ENCODE peak calls at places on chromosome X, in five cellular contexts. P, H, D, Q and M are unnamed samples.

GRCh38 chrX:35016051-35016450 is 73.5 kb downstream of the FAM47B start:
- DNase-seq in P (no peak), H (no peak), D (no peak), Q (no peak), M (no peak)

GRCh38 chrX:147637190-147637589 is 274.5 kb upstream of the FMR1 start:
- DNase-seq in P (no peak), H (no peak), D (no peak), Q (no peak), M (no peak)

GRCh38 chrX:77937291-77937690 is 26.8 kb downstream of the ATP7A start:
- DNase-seq in P (no peak), H (no peak), D (no peak), Q (peak), M (no peak)

GRCh38 chrX:64206556-64207162 is 1.2 kb upstream of the AMER1 start:
- DNase-seq in P (no peak), H (peak), D (no peak), Q (peak), M (no peak)

GRCh38 chrX:9369802-9370291 is 95.0 kb upstream of the TBL1X start:
- DNase-seq in P (no peak), H (no peak), D (no peak), Q (no peak), M (no peak)

GRCh38 chrX:41695464-41695863 is 6.7 kb downstream of the GPR34 start:
- DNase-seq in P (no peak), H (no peak), D (no peak), Q (no peak), M (no peak)

GRCh38 chrX:71106427-71106826 is at the start of gene CXorf65:
- DNase-seq in P (no peak), H (no peak), D (no peak), Q (no peak), M (no peak)

GRCh38 chrX:20265221-20265725 is 1.4 kb downstream of the RPS6KA3 start:
- DNase-seq in P (peak), H (peak), D (peak), Q (peak), M (peak)

GRCh38 chrX:149641832-149642231 is 10.2 kb upstream of the TMEM185A start:
- DNase-seq in P (no peak), H (no peak), D (no peak), Q (no peak), M (no peak)
- TF ChIP-seq CTCF in P (no peak), H (no peak), D (no peak), Q (no peak), M (no peak)

GRCh38 chrX:74509989-74510388 is 88.7 kb downstream of the SLC16A2 start:
- DNase-seq in P (no peak), H (no peak), D (no peak), Q (no peak), M (no peak)

GRCh38 chrX:74514384-74514783 is 93.1 kb downstream of the SLC16A2 start:
- DNase-seq in P (no peak), H (peak), D (peak), Q (no peak), M (no peak)

GRCh38 chrX:74510401-74510800 is 89.1 kb downstream of the SLC16A2 start:
- DNase-seq in P (no peak), H (no peak), D (no peak), Q (no peak), M (peak)

GRCh38 chrX:74506310-74507115 is 85.2 kb downstream of the SLC16A2 start:
- DNase-seq in P (peak), H (no peak), D (no peak), Q (no peak), M (peak)

GRCh38 chrX:74511704-74512103 is 90.4 kb downstream of the SLC16A2 start:
- DNase-seq in P (no peak), H (no peak), D (no peak), Q (no peak), M (no peak)
- TF ChIP-seq CTCF in P (no peak), H (no peak), D (no peak), Q (no peak), M (no peak)

GRCh38 chrX:128781506-128781905 is 729.3 kb upstream of the ACTRT1 start:
- DNase-seq in P (peak), H (peak), D (no peak), Q (no peak), M (peak)
- TF ChIP-seq CTCF in P (peak), H (no peak), D (no peak), Q (peak), M (peak)

DNA sequence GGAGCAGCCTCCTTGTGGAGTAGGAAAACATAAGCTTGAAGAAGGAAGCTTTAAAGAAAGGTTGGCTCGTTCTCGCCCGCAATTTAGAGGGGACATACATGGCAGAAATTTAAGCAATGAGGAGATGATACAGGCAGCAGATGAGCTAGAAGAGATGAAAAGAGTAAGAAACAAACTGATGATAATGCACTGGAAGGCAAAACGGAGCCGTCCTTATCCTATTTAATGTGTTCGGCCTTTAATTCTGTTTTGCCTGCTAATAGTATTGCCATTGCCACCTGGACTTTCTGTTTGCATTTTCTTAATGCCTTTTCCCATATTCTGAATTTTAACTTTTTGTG is 1.4 kb downstream of the TCEAL1 start:
- DNase-seq in P (no peak), H (no peak), D (no peak), Q (no peak), M (no peak)
- TF ChIP-seq CTCF in P (no peak), H (no peak), D (no peak), Q (no peak), M (no peak)

GRCh38 chrX:138759217-138759943 is 47.9 kb upstream of the FGF13 start:
- DNase-seq in P (no peak), H (no peak), D (no peak), Q (peak), M (no peak)

GRCh38 chrX:138769918-138770317 is 58.4 kb upstream of the FGF13 start:
- DNase-seq in P (no peak), H (no peak), D (no peak), Q (no peak), M (no peak)

GRCh38 chrX:138761380-138761779 is 49.9 kb upstream of the FGF13 start:
- DNase-seq in P (no peak), H (no peak), D (no peak), Q (no peak), M (no peak)

GRCh38 chrX:138763761-138764160 is 52.2 kb upstream of the FGF13 start:
- DNase-seq in P (no peak), H (no peak), D (no peak), Q (peak), M (no peak)

DNA sequence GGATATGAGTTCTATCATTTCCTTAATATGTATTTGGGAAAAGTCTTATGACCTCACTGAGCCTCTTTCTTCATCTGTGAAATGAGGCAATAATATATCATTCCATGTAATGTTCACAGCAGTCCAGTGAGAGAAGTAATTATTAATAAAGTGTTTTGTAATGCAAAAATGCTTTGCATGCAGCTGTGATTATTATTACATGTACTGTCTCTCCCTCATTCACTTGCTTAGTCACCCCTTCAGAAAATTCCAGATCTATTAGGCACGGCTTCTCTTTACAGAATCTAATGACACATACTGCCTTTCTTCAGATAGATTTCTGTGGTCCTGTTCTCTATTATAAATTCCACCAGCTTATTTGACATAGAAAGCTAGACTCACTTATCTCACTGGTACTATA is 53.5 kb upstream of the FGF13 start:
- DNase-seq in P (no peak), H (no peak), D (no peak), Q (peak), M (no peak)
- TF ChIP-seq CTCF in P (no peak), H (no peak), D (no peak), Q (no peak), M (no peak)

DNA sequence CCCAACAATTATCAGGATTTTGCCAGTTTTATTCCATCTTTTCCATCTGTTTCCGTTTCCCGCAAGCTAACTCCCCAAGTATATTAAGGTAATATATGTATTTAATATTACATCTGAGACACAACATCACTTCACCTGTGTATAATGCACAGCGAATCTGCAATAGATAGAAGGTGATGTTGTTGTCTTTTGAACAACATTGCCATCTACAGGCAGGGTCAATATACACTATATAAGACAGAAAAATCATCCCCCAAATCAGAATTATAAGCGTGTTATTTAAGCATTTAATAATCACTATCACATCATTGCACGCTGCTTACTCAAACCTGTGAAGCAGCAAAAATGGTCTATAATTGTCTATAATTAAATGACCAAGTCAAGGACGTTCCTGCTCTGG is 1115.5 kb downstream of the NLGN4X start:
- DNase-seq in P (no peak), H (no peak), D (no peak), Q (peak), M (peak)
- TF ChIP-seq CTCF in P (peak), H (no peak), D (no peak), Q (peak), M (no peak)

DNA sequence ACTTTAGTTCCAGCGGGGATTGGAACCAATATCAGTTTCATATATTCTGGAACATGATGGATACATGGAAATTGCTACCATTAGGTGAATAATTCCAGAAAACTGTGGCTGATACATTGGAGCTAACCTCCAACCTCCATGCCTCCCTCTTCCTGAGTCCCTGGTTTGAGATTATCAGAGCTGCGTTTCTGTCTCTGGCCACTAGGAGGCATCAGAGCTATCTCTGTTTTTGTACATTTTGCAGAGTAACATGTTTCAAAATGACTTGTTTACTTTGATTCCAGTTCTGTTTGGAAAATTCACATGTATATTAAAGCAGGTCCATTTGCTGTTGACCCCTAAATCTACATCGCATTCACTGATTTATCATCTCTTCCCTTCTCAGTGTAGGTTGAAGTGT is 2.4 kb upstream of the RAB40AL start:
- DNase-seq in P (peak), H (peak), D (no peak), Q (peak), M (peak)
- TF ChIP-seq CTCF in P (peak), H (peak), D (peak), Q (peak), M (peak)

DNA sequence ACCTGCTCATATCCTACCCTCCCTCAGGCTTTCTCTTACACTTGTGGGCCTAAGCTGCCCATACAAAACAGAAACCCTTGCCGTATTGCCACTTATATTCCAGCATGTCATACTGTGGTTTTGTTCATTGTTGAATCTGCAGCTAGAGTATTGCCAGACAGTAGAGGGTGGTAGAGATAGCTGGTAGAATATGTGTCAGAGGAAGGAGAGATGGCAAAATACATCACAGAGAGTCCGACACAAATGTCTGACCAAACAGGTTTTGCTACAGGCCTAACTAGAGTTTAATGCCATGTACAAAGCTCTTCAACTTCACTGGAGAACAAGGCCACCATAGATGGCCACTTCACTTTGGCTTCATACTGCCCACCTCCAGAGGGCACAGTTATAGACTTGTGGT is 160.1 kb downstream of the EFHC2 start:
- DNase-seq in P (no peak), H (peak), D (no peak), Q (peak), M (no peak)
- TF ChIP-seq CTCF in P (no peak), H (no peak), D (no peak), Q (peak), M (no peak)

GRCh38 chrX:30715976-30716375 is 62.8 kb downstream of the GK start:
- DNase-seq in P (no peak), H (no peak), D (no peak), Q (no peak), M (no peak)

GRCh38 chrX:30714138-30714537 is 60.9 kb downstream of the GK start:
- DNase-seq in P (no peak), H (no peak), D (no peak), Q (no peak), M (no peak)

GRCh38 chrX:30712214-30712613 is 59.0 kb downstream of the GK start:
- DNase-seq in P (no peak), H (no peak), D (no peak), Q (no peak), M (no peak)

GRCh38 chrX:30713061-30713525 is 59.9 kb downstream of the GK start:
- DNase-seq in P (peak), H (peak), D (no peak), Q (peak), M (peak)
- TF ChIP-seq CTCF in P (peak), H (peak), D (no peak), Q (peak), M (no peak)

GRCh38 chrX:119573222-119573621 is 1.1 kb upstream of the UBE2A start:
- DNase-seq in P (no peak), H (no peak), D (no peak), Q (no peak), M (no peak)

GRCh38 chrX:119573840-119574393 is 446 bp upstream of the UBE2A start:
- DNase-seq in P (peak), H (no peak), D (peak), Q (peak), M (peak)

GRCh38 chrX:119570351-119570835 is 4.0 kb upstream of the UBE2A start:
- DNase-seq in P (no peak), H (no peak), D (no peak), Q (no peak), M (no peak)

GRCh38 chrX:119579414-119579813 is 5.1 kb downstream of the UBE2A start:
- DNase-seq in P (no peak), H (no peak), D (no peak), Q (no peak), M (no peak)

GRCh38 chrX:119574394-119575266 is at the start of gene UBE2A:
- DNase-seq in P (peak), H (peak), D (peak), Q (peak), M (peak)
- TF ChIP-seq CTCF in P (peak), H (peak), D (peak), Q (peak), M (peak)